ENCODE peak calls at places on chromosomes 2 and 18, in eight cellular contexts. D, C, M, H, W, P, G and L are unnamed samples.

GRCh38 chr18:49274188-49274714 is 186.2 kb downstream of the DYM start:
- DNase-seq in D (no peak), C (no peak), M (no peak), H (no peak), W (no peak), P (no peak), G (no peak), L (no peak)

GRCh38 chr18:69217271-69217670 is 183.4 kb upstream of the DOK6 start:
- DNase-seq in D (no peak), C (no peak), M (no peak), H (no peak), W (no peak), P (no peak), G (no peak), L (no peak)

GRCh38 chr18:45370190-45371010 is 244.9 kb upstream of the SLC14A2 start:
- DNase-seq in D (no peak), C (no peak), M (no peak), H (no peak), W (no peak), P (no peak), G (no peak), L (no peak)

GRCh38 chr18:22558945-22559385 is 141.2 kb upstream of the CTAGE1 start:
- DNase-seq in D (peak; percentile 31), C (peak; percentile 37), M (peak; percentile 77), H (no peak), W (peak; percentile 73), P (peak; percentile 66), G (peak; percentile 47), L (peak; percentile 85)

GRCh38 chr2:132547089-132547687 is 122.8 kb downstream of the LYPD1 start:
- DNase-seq in D (peak; percentile 59), C (peak; percentile 84), M (no peak), H (peak; percentile 49), W (no peak), P (peak; percentile 77), G (peak; percentile 81), L (peak; percentile 24)

GRCh38 chr18:49894827-49895226 is 81.5 kb upstream of the ACAA2 start:
- DNase-seq in D (no peak), C (no peak), M (no peak), H (no peak), W (no peak), P (no peak), G (no peak), L (no peak)

GRCh38 chr2:203706403-203706802 is at the start of gene CD28:
- DNase-seq in D (no peak), C (peak; percentile 22), M (peak; percentile 91), H (no peak), W (peak; percentile 65), P (peak; percentile 69), G (peak; percentile 59), L (peak; percentile 20)

GRCh38 chr2:164522561-164522981 is 98.7 kb downstream of the GRB14 start:
- DNase-seq in D (no peak), C (no peak), M (no peak), H (no peak), W (no peak), P (no peak), G (no peak), L (no peak)

GRCh38 chr2:24947758-24948157 is 24.0 kb downstream of the DNAJC27 start:
- DNase-seq in D (no peak), C (no peak), M (no peak), H (no peak), W (no peak), P (no peak), G (no peak), L (no peak)

GRCh38 chr18:48762836-48763713 is 187.7 kb downstream of the SMAD7 start:
- DNase-seq in D (no peak), C (no peak), M (no peak), H (no peak), W (no peak), P (no peak), G (no peak), L (no peak)

GRCh38 chr2:100058014-100058310 is 84.4 kb downstream of the AFF3 start:
- DNase-seq in D (no peak), C (no peak), M (no peak), H (no peak), W (no peak), P (no peak), G (no peak), L (no peak)

GRCh38 chr2:11749646-11750349 is 3.4 kb downstream of the LPIN1 start:
- DNase-seq in D (no peak), C (no peak), M (peak; percentile 80), H (no peak), W (no peak), P (no peak), G (no peak), L (peak; percentile 68)

GRCh38 chr2:48120112-48120511 is 213.8 kb upstream of the FBXO11 start:
- DNase-seq in D (peak; percentile 85), C (no peak), M (no peak), H (no peak), W (no peak), P (no peak), G (no peak), L (no peak)

GRCh38 chr18:26764584-26764983 is 100.9 kb downstream of the AQP4 start:
- DNase-seq in D (no peak), C (no peak), M (no peak), H (no peak), W (no peak), P (no peak), G (no peak), L (no peak)

GRCh38 chr18:42268793-42269192 is 313.8 kb downstream of the PIK3C3 start:
- DNase-seq in D (no peak), C (no peak), M (no peak), H (no peak), W (no peak), P (no peak), G (no peak), L (no peak)

GRCh38 chr18:51391215-51391614 is 193.7 kb upstream of the MEX3C start:
- DNase-seq in D (no peak), C (no peak), M (no peak), H (no peak), W (no peak), P (no peak), G (no peak), L (no peak)

GRCh38 chr18:23356915-23357421 is 96.1 kb upstream of the RIOK3 start:
- DNase-seq in D (peak; percentile 83), C (no peak), M (no peak), H (no peak), W (no peak), P (no peak), G (no peak), L (no peak)

GRCh38 chr2:181131584-181131983 is 151.2 kb downstream of the UBE2E3 start:
- DNase-seq in D (no peak), C (no peak), M (no peak), H (no peak), W (no peak), P (no peak), G (no peak), L (no peak)

GRCh38 chr2:607709-608108 is 69.5 kb downstream of the TMEM18 start:
- DNase-seq in D (no peak), C (no peak), M (no peak), H (no peak), W (no peak), P (no peak), G (no peak), L (no peak)

GRCh38 chr2:68158134-68158447 is 403 bp downstream of the PNO1 start:
- DNase-seq in D (no peak), C (no peak), M (no peak), H (no peak), W (no peak), P (no peak), G (no peak), L (no peak)

GRCh38 chr2:68155618-68156017 is 2.1 kb upstream of the PNO1 start:
- DNase-seq in D (no peak), C (no peak), M (no peak), H (no peak), W (no peak), P (no peak), G (no peak), L (no peak)

GRCh38 chr2:68157002-68157401 is 686 bp upstream of the PNO1 start:
- DNase-seq in D (no peak), C (no peak), M (peak; percentile 90), H (no peak), W (peak; percentile 69), P (no peak), G (peak; percentile 26), L (no peak)

GRCh38 chr2:68156419-68156818 is 1.3 kb upstream of the PNO1 start:
- DNase-seq in D (no peak), C (no peak), M (no peak), H (no peak), W (no peak), P (no peak), G (no peak), L (no peak)

GRCh38 chr2:68157402-68158133 is at the start of gene PNO1:
- DNase-seq in D (peak; percentile 95), C (peak; percentile 97), M (peak; percentile 99), H (peak; percentile 93), W (peak; percentile 96), P (peak; percentile 98), G (peak; percentile 96), L (peak; percentile 96)
- TF ChIP-seq POLR2A in D (peak; percentile 71), C (peak; percentile 27), M (no peak), H (no peak), W (peak; percentile 50), P (no peak), G (no peak), L (no peak)

GRCh38 chr2:101396352-101396717 is 9.0 kb upstream of the CREG2 start:
- DNase-seq in D (peak; percentile 45), C (no peak), M (no peak), H (no peak), W (no peak), P (no peak), G (no peak), L (no peak)
- TF ChIP-seq POLR2A in D (no peak), C (no peak), M (no peak), H (no peak), W (no peak), P (no peak), G (no peak), L (no peak)

DNA sequence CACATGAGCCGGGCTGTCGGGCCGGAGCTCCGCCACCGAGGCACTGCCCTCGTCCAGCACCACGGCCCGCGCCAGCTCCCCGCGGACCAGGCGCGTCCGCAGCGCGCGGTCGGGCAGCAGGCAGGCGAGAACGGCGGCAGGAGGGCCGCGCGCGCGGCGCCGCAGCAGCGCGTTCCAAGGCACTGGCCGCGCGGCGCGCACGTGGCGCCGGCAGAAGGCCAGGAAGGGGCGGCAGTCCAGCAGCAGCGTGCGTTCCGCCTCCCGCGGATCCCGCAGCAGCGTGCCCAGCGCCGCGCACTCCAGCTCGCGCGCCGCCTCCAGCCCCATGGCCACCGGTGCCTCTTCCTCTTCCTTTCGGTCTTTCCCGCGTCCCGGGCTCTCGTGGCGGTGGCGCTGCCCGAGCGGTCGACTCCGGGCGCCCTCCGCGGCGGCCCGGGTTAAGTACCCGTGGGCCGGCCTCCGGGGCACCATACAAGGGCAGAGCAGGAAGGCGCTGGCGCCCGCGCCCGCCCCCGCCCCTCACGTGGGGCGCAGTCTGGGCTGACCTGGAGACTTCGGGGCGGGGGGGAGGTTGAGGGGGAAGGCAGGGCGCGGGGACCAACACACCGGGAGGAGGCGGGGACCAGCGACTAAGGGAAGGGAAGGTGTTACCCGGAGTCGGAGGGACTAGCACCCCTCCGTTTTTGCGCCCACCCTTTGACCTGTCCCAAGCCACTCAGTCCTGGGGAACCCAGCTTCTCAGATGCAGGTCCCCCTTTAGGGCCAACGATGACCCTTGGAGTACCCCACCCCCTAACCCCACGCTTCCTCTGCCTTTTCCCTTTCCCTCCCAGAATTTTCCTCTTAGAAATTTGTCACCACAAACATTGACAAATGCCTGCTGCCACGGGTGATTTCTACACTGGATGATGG is at the start of gene DUSP2:
- DNase-seq in D (no peak), C (peak; percentile 30), M (peak; percentile 96), H (peak; percentile 89), W (peak; percentile 89), P (peak; percentile 83), G (peak; percentile 82), L (peak; percentile 46)
- TF ChIP-seq POLR2A in D (no peak), C (peak; percentile 51), M (peak; percentile 96), H (no peak), W (peak; percentile 60), P (no peak), G (no peak), L (no peak)

GRCh38 chr2:202375006-202375610 is 1.0 kb upstream of the BMPR2 start:
- DNase-seq in D (peak; percentile 30), C (peak; percentile 36), M (peak; percentile 82), H (peak; percentile 58), W (peak; percentile 80), P (peak; percentile 84), G (peak; percentile 29), L (peak; percentile 72)
- TF ChIP-seq POLR2A in D (peak; percentile 42), C (no peak), M (no peak), H (no peak), W (no peak), P (no peak), G (no peak), L (no peak)